ENCODE peak calls at places on chromosomes 2 and 18, in nine cellular contexts. Z is tibial nerve, J is ovary, X is right lobe of liver, W is A549, G is K562, M is heart left ventricle, T is prostate gland, I is GM12892. D is an unnamed sample.

GRCh38 chr2:41870948-41871522 is 176.8 kb upstream of the PKDCC start:
- DNase-seq in M (no peak), X (no peak), W (no peak), T (no peak), I (no peak), G (no peak), J (no peak), Z (no peak), D (no peak)

GRCh38 chr2:18209934-18210639 is 331.6 kb downstream of the KCNS3 start:
- DNase-seq in M (no peak), I (no peak), X (no peak), Z (no peak), W (peak), J (no peak), G (no peak), T (no peak), D (no peak)

GRCh38 chr2:227870710-227871374 is 589 bp upstream of the DAW1 start:
- DNase-seq in Z (no peak), I (no peak), W (peak), T (no peak), G (no peak), M (no peak), X (no peak), J (no peak), D (no peak)

GRCh38 chr18:31225668-31226067 is 63.0 kb upstream of the DSC1 start:
- DNase-seq in W (peak), G (no peak), J (no peak), Z (no peak), I (no peak), X (no peak), T (no peak), M (peak), D (no peak)

GRCh38 chr2:156800781-156801366 is 364.7 kb downstream of the GPD2 start:
- DNase-seq in Z (no peak), J (no peak), W (no peak), G (no peak), I (no peak), X (no peak), M (no peak), T (no peak), D (no peak)

GRCh38 chr18:7635948-7636347 is 68.8 kb downstream of the PTPRM start:
- DNase-seq in I (no peak), M (no peak), G (no peak), X (no peak), J (no peak), Z (no peak), W (no peak), T (peak), D (no peak)

GRCh38 chr18:31255953-31256352 is 62.0 kb upstream of the DSG1 start:
- DNase-seq in X (no peak), W (no peak), G (no peak), J (no peak), I (no peak), Z (no peak), T (peak), M (no peak), D (peak)

GRCh38 chr2:20541651-20542050 is 94.8 kb downstream of the RHOB start:
- DNase-seq in W (no peak), J (no peak), I (no peak), Z (no peak), G (no peak), M (no peak), X (no peak), T (no peak), D (no peak)

GRCh38 chr2:2057125-2057721 is 273.9 kb downstream of the MYT1L start:
- DNase-seq in I (no peak), W (peak), M (peak), T (no peak), G (peak), X (peak), J (no peak), Z (peak), D (no peak)

GRCh38 chr2:179106342-179107178 is 56.6 kb upstream of the CCDC141 start:
- DNase-seq in X (peak), M (peak), I (no peak), Z (peak), T (peak), W (peak), J (no peak), G (no peak), D (no peak)

GRCh38 chr2:172208881-172209325 is 106.2 kb upstream of the DLX2 start:
- DNase-seq in M (no peak), Z (no peak), I (no peak), T (no peak), J (no peak), G (no peak), W (no peak), X (no peak), D (no peak)

GRCh38 chr18:9016819-9017169 is 85.7 kb upstream of the NDUFV2 start:
- DNase-seq in M (no peak), Z (no peak), W (no peak), X (no peak), J (no peak), G (no peak), T (no peak), I (no peak), D (no peak)

GRCh38 chr2:23478087-23478932 is 93.3 kb downstream of the KLHL29 start:
- DNase-seq in X (no peak), M (no peak), W (no peak), G (no peak), I (no peak), Z (no peak), J (no peak), T (no peak), D (no peak)

GRCh38 chr2:45614330-45614729 is 3.3 kb upstream of the SRBD1 start:
- DNase-seq in Z (peak), G (no peak), T (no peak), I (no peak), J (no peak), M (no peak), X (no peak), W (no peak), D (no peak)

GRCh38 chr18:48663931-48664847 is 125.4 kb downstream of the CTIF start:
- DNase-seq in X (peak), W (peak), T (peak), J (peak), G (peak), Z (peak), I (peak), M (peak), D (peak)

GRCh38 chr2:217650229-217650628 is 352.6 kb downstream of the TNS1 start:
- DNase-seq in Z (no peak), J (no peak), T (no peak), M (no peak), G (no peak), W (peak), I (no peak), X (no peak), D (no peak)

GRCh38 chr2:70086278-70086837 is 919 bp upstream of the PCBP1 start:
- DNase-seq in W (peak), G (peak), J (peak), X (peak), Z (peak), T (peak), I (peak), M (peak), D (peak)
- TF ChIP-seq POLR2A in W (peak), G (peak), J (peak), X (peak), Z (no peak), T (no peak), I (peak), M (no peak), D (no peak)

GRCh38 chr2:79935046-79935729 is 369.4 kb downstream of the LRRTM1 start:
- DNase-seq in T (no peak), M (no peak), J (no peak), W (no peak), G (no peak), I (no peak), X (no peak), Z (no peak), D (no peak)

GRCh38 chr2:79929624-79930023 is 374.9 kb downstream of the LRRTM1 start:
- DNase-seq in W (no peak), T (no peak), M (no peak), Z (no peak), I (no peak), G (no peak), J (no peak), X (no peak), D (no peak)
- TF ChIP-seq POLR2A in W (no peak), T (no peak), M (no peak), Z (no peak), I (no peak), G (no peak), J (no peak), X (no peak), D (no peak)

DNA sequence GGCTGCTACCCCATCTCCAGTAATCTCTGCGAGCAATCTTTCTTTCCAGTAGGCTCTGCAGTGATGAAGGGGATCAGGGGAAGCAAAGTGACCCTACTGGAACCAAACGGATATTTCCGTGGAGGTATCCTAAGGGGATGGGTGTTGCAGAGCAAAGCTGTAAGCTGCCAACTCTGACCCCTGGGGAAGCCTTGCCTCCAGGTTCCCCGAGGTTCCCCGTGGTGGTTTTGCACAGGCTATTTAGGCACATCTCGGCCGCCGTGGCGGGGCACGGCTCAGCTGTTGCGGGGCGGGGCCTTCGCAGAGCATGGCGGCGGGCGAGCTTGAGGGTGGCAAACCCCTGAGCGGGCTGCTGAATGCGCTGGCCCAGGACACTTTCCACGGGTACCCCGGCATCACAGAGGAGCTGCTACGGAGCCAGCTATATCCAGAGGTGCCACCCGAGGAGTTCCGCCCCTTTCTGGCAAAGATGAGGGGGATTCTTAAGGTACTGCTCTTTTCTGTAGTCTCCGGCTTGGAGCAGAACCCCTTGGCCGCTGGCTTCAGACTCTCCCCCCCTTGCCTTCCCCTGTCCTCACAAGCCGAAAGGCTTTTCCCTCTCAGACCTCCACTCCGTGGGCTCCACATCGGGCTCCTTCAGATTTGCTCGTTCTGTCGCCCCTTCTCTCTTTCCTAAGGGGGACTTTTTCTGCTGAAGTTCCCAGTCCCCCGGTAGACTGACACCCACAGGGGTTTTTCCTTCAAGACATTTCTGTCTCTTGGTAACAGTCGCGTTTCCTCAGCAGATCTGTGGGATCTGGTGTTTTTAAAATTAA is at the start of gene COMMD1:
- DNase-seq in T (peak), X (peak), M (peak), W (peak), G (peak), Z (peak), I (peak), J (peak), D (peak)
- TF ChIP-seq POLR2A in T (peak), X (peak), M (peak), W (peak), G (peak), Z (peak), I (peak), J (peak), D (no peak)

GRCh38 chr2:44211183-44211582 is 42.5 kb downstream of the PPM1B start:
- DNase-seq in G (no peak), Z (no peak), W (no peak), M (no peak), I (no peak), J (no peak), T (no peak), X (no peak), D (no peak)

GRCh38 chr2:44215827-44216226 is 47.2 kb downstream of the PPM1B start:
- DNase-seq in W (no peak), M (no peak), X (no peak), I (no peak), T (no peak), J (no peak), G (no peak), Z (no peak), D (no peak)

GRCh38 chr2:44207102-44207501 is 38.4 kb downstream of the PPM1B start:
- DNase-seq in G (no peak), X (no peak), T (no peak), I (no peak), Z (no peak), W (no peak), M (no peak), J (no peak), D (no peak)

GRCh38 chr2:44210362-44210761 is 41.7 kb downstream of the PPM1B start:
- DNase-seq in T (no peak), X (no peak), Z (no peak), W (no peak), M (no peak), G (no peak), I (no peak), J (no peak), D (no peak)

GRCh38 chr2:44212301-44212700 is 43.6 kb downstream of the PPM1B start:
- DNase-seq in T (no peak), G (no peak), X (no peak), M (no peak), W (no peak), I (no peak), J (no peak), Z (no peak), D (no peak)
- TF ChIP-seq POLR2A in T (no peak), G (no peak), X (no peak), M (no peak), W (no peak), I (no peak), J (no peak), Z (no peak), D (no peak)

GRCh38 chr18:22394428-22394827 is 23.3 kb downstream of the CTAGE1 start:
- DNase-seq in Z (no peak), I (no peak), X (no peak), M (no peak), T (no peak), J (no peak), G (no peak), W (no peak), D (no peak)

GRCh38 chr18:22387364-22387763 is 30.4 kb downstream of the CTAGE1 start:
- DNase-seq in G (no peak), T (no peak), I (no peak), M (no peak), X (no peak), Z (no peak), W (no peak), J (no peak), D (no peak)

GRCh38 chr18:22387787-22388186 is 29.9 kb downstream of the CTAGE1 start:
- DNase-seq in M (no peak), W (no peak), G (no peak), I (no peak), Z (no peak), J (no peak), X (no peak), T (no peak), D (no peak)

GRCh38 chr18:22391571-22392359 is 25.9 kb downstream of the CTAGE1 start:
- DNase-seq in Z (no peak), M (no peak), T (no peak), X (no peak), G (no peak), J (no peak), I (no peak), W (peak), D (no peak)
- TF ChIP-seq POLR2A in Z (no peak), M (no peak), T (no peak), X (no peak), G (no peak), J (no peak), I (no peak), W (no peak), D (no peak)

GRCh38 chr2:38751043-38751846 is at the start of gene SRSF7:
- DNase-seq in T (peak), Z (peak), J (peak), I (peak), X (peak), M (peak), G (peak), W (peak), D (peak)
- TF ChIP-seq POLR2A in T (peak), Z (peak), J (peak), I (peak), X (peak), M (peak), G (peak), W (peak), D (peak)

GRCh38 chr2:56182420-56182819 is 1.4 kb upstream of the CCDC85A start:
- DNase-seq in X (no peak), G (no peak), T (no peak), W (no peak), M (no peak), I (no peak), Z (no peak), J (no peak), D (no peak)

GRCh38 chr2:56185101-56185581 is 1.4 kb downstream of the CCDC85A start:
- DNase-seq in G (no peak), I (no peak), J (no peak), Z (peak), W (peak), X (peak), M (peak), T (peak), D (no peak)

GRCh38 chr2:56183643-56184499 is at the start of gene CCDC85A:
- DNase-seq in T (peak), Z (peak), W (peak), G (peak), M (peak), J (peak), I (peak), X (peak), D (peak)

GRCh38 chr2:56185582-56186046 is 1.8 kb downstream of the CCDC85A start:
- DNase-seq in T (peak), Z (no peak), X (peak), M (peak), I (no peak), J (no peak), W (peak), G (no peak), D (no peak)

DNA sequence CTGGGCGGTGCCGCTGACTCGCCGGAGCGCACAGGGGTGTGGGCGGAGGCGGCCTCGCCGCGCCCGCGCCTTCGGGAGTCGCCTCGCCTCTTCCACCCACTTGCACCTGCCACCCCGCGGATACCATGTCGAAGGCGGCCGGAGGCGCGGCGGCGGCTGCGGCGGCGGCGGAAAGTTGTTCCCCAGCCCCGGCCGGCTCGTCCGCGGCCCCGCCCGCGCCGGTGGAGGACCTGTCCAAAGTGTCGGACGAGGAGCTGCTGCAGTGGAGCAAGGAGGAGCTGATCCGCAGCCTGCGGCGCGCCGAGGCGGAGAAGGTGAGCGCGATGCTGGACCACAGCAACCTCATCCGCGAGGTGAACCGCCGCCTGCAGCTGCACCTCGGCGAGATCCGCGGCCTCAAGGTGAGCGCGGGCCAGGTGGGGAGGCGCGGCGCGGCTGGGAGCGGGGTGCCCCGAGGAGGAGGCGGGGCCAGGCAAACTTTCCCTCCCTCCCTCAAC is 758 bp downstream of the CCDC85A start:
- DNase-seq in G (peak), M (peak), J (peak), W (peak), X (peak), Z (no peak), T (peak), I (no peak), D (no peak)
- TF ChIP-seq POLR2A in G (no peak), M (no peak), J (no peak), W (no peak), X (no peak), Z (no peak), T (no peak), I (no peak), D (no peak)

GRCh38 chr18:26008619-26009018 is 81.8 kb downstream of the SS18 start:
- DNase-seq in T (no peak), X (no peak), Z (no peak), W (no peak), I (no peak), J (no peak), M (no peak), G (no peak), D (no peak)

GRCh38 chr18:26005950-26006349 is 84.5 kb downstream of the SS18 start:
- DNase-seq in W (no peak), X (no peak), M (no peak), T (no peak), J (no peak), I (no peak), Z (no peak), G (no peak), D (no peak)

GRCh38 chr18:26004827-26005226 is 85.6 kb downstream of the SS18 start:
- DNase-seq in T (no peak), G (no peak), I (no peak), X (no peak), W (no peak), Z (no peak), J (no peak), M (no peak), D (no peak)

GRCh38 chr18:26003817-26004216 is 86.6 kb downstream of the SS18 start:
- DNase-seq in W (no peak), M (no peak), G (no peak), X (no peak), I (no peak), T (no peak), J (no peak), Z (no peak), D (no peak)

GRCh38 chr18:26008096-26008495 is 82.3 kb downstream of the SS18 start:
- DNase-seq in X (no peak), G (no peak), I (no peak), W (no peak), M (no peak), T (no peak), J (no peak), Z (no peak), D (no peak)
- TF ChIP-seq POLR2A in X (no peak), G (no peak), I (no peak), W (no peak), M (no peak), T (no peak), J (no peak), Z (no peak), D (no peak)